ENCODE peak calls at places on chromosomes 1 and 21, in nine cellular contexts. A, D, L, G, Q, C, I, R and W are unnamed samples.

GRCh38 chr1:3312894-3313578 is 141.4 kb upstream of the ARHGEF16 start:
- DNase-seq in I (peak), R (peak), Q (peak), C (peak), L (peak), D (peak), A (peak), G (peak), W (peak)

GRCh38 chr1:145892486-145893087 is 6.9 kb upstream of the ANKRD35 start:
- DNase-seq in Q (peak), C (no peak), A (no peak), L (peak), I (peak), G (peak), R (peak), D (peak), W (no peak)

GRCh38 chr1:18290740-18291412 is 183.3 kb downstream of the IGSF21 start:
- DNase-seq in Q (no peak), C (no peak), L (no peak), G (no peak), D (no peak), R (no peak), A (no peak), I (no peak), W (no peak)

GRCh38 chr1:165225650-165226049 is 130.9 kb downstream of the LMX1A start:
- DNase-seq in R (no peak), L (no peak), I (no peak), G (no peak), C (no peak), D (no peak), Q (no peak), A (no peak), W (no peak)

GRCh38 chr1:28915036-28915895 is 897 bp downstream of the EPB41 start:
- DNase-seq in I (peak), L (peak), A (peak), C (no peak), R (peak), D (peak), Q (peak), G (peak), W (peak)

GRCh38 chr1:19512545-19512944 is 27.2 kb upstream of the CAPZB start:
- DNase-seq in G (no peak), Q (no peak), L (no peak), D (peak), I (no peak), A (no peak), R (no peak), C (no peak), W (no peak)

GRCh38 chr1:33164120-33164519 is 17.7 kb downstream of the TRIM62 start:
- DNase-seq in R (no peak), A (no peak), C (no peak), G (no peak), I (no peak), L (no peak), Q (no peak), D (no peak), W (no peak)

GRCh38 chr1:244397086-244397485 is 54.6 kb downstream of the ADSS2 start:
- DNase-seq in R (no peak), G (no peak), Q (no peak), C (no peak), I (no peak), D (no peak), L (no peak), A (no peak), W (no peak)

GRCh38 chr1:154474802-154475201 is 27.2 kb upstream of the TDRD10 start:
- DNase-seq in I (peak), G (peak), C (peak), A (no peak), R (peak), L (no peak), Q (peak), D (peak), W (no peak)

GRCh38 chr1:209751627-209752231 is 4.1 kb upstream of the TRAF3IP3 start:
- DNase-seq in A (no peak), D (no peak), C (no peak), G (no peak), R (no peak), Q (no peak), I (no peak), L (no peak), W (no peak)

GRCh38 chr21:42809577-42810440 is 69.5 kb downstream of the WDR4 start:
- DNase-seq in C (no peak), R (no peak), D (no peak), I (no peak), L (no peak), Q (no peak), G (no peak), A (no peak), W (peak)

GRCh38 chr1:220552672-220553258 is 24.8 kb downstream of the MARK1 start:
- DNase-seq in G (no peak), C (no peak), L (no peak), I (no peak), R (no peak), Q (no peak), D (no peak), A (no peak), W (no peak)

GRCh38 chr21:44687671-44688070 is 5.7 kb upstream of the KRTAP12-1 start:
- DNase-seq in C (no peak), A (no peak), R (no peak), Q (no peak), G (no peak), L (no peak), D (no peak), I (no peak), W (peak)

GRCh38 chr1:27119270-27119618 is 35.7 kb downstream of the SLC9A1 start:
- DNase-seq in R (no peak), Q (no peak), C (no peak), D (no peak), G (no peak), A (no peak), L (peak), I (no peak), W (no peak)

GRCh38 chr1:184499626-184500025 is 112.8 kb downstream of the C1orf21 start:
- DNase-seq in C (no peak), A (no peak), R (no peak), L (no peak), Q (no peak), G (no peak), I (no peak), D (peak), W (no peak)

GRCh38 chr1:182092336-182092735 is 30.8 kb upstream of the ZNF648 start:
- DNase-seq in A (no peak), Q (no peak), R (no peak), C (no peak), G (no peak), D (no peak), I (no peak), L (no peak), W (peak)

GRCh38 chr1:232704694-232705680 is 75.1 kb upstream of the SIPA1L2 start:
- DNase-seq in D (peak), Q (peak), L (peak), R (peak), A (no peak), I (peak), C (peak), G (peak), W (no peak)

GRCh38 chr1:9196129-9197040 is 38.2 kb upstream of the H6PD start:
- DNase-seq in R (peak), I (peak), Q (peak), L (peak), G (peak), A (no peak), D (peak), C (no peak), W (no peak)

GRCh38 chr1:185716095-185716494 is 18.1 kb upstream of the HMCN1 start:
- DNase-seq in L (no peak), D (no peak), C (no peak), Q (no peak), A (no peak), I (no peak), G (no peak), R (no peak), W (no peak)

GRCh38 chr1:185720633-185721272 is 13.4 kb upstream of the HMCN1 start:
- DNase-seq in G (no peak), Q (no peak), L (no peak), R (no peak), I (no peak), C (peak), A (no peak), D (peak), W (no peak)

GRCh38 chr1:185721553-185721952 is 12.6 kb upstream of the HMCN1 start:
- DNase-seq in A (no peak), R (no peak), Q (no peak), C (no peak), I (no peak), D (no peak), L (no peak), G (no peak), W (no peak)

DNA sequence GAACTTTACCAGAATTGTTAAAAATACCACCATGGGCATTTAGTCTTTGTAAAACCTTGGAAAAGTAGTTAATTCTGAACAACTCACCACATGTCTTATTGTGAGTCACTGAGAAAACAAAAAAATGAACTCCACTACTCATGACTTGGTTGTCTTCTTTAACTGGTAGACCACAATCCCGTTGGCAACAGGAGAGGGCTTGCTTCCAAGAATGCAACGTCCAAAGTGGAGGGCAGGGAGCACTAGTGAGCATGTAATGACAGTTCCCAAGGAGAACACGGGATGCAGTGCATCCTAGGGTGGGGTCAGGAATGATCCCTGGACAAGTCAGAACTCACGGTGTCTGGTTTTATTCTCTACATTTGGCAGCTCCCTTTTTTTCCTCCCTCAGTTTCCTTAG is 15.2 kb upstream of the HMCN1 start:
- DNase-seq in C (peak), G (no peak), R (peak), A (no peak), D (peak), L (no peak), I (peak), Q (no peak), W (no peak)
- H3K27ac ChIP-seq in C (no peak), G (no peak), R (no peak), A (no peak), D (no peak), L (no peak), I (no peak), Q (no peak), W (no peak)

GRCh38 chr1:228452194-228453021 is 34.8 kb upstream of the RNF187 start:
- DNase-seq in A (no peak), D (peak), Q (no peak), I (no peak), R (no peak), C (no peak), L (no peak), G (no peak), W (no peak)
- TF ChIP-seq POLR2A in A (no peak), D (no peak), Q (no peak), I (no peak), R (no peak), C (no peak), L (no peak), G (no peak), W (no peak)

GRCh38 chr1:234638832-234639799 is 29.1 kb upstream of the IRF2BP2 start:
- DNase-seq in R (peak), G (no peak), I (no peak), D (peak), A (no peak), Q (no peak), C (no peak), L (no peak), W (no peak)

GRCh38 chr1:234643850-234644134 is 33.8 kb upstream of the IRF2BP2 start:
- DNase-seq in A (no peak), I (no peak), L (no peak), G (no peak), C (no peak), R (no peak), Q (no peak), D (no peak), W (no peak)

GRCh38 chr1:234643111-234643849 is 33.3 kb upstream of the IRF2BP2 start:
- DNase-seq in L (no peak), R (peak), Q (no peak), I (no peak), C (no peak), A (no peak), G (peak), D (no peak), W (no peak)

GRCh38 chr1:234642428-234642827 is 32.5 kb upstream of the IRF2BP2 start:
- DNase-seq in Q (no peak), C (no peak), D (no peak), R (no peak), L (no peak), I (no peak), G (no peak), A (no peak), W (no peak)

GRCh38 chr1:234639968-234640367 is 30.0 kb upstream of the IRF2BP2 start:
- DNase-seq in I (no peak), G (no peak), A (no peak), Q (no peak), D (no peak), R (no peak), C (no peak), L (no peak), W (no peak)
- H3K27ac ChIP-seq in I (no peak), G (no peak), A (no peak), Q (no peak), D (no peak), R (peak), C (no peak), L (no peak), W (no peak)

DNA sequence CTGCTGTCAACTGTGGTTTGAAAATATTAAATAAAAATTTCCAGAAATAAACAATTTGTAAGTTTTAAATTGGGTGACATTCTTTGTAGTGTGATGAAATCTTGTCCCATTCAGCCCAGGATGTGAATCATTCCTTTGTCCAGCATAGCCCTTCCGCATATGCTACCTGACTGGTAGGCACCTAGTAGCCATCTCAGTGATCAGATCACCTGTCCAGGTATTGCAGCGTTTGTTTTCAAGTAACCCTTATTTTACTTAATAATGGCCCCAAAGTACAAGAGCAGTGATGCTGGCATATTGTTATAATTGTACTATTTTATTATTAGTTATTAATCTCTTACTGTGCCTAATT is 351.6 kb upstream of the B3GALT2 start:
- DNase-seq in R (no peak), D (no peak), L (no peak), G (no peak), I (no peak), C (no peak), Q (no peak), A (no peak), W (no peak)
- TF ChIP-seq POLR2A in R (no peak), D (no peak), L (no peak), G (no peak), I (no peak), C (no peak), Q (no peak), A (no peak), W (no peak)

GRCh38 chr21:37398697-37399096 is 32.1 kb downstream of the DYRK1A start:
- DNase-seq in L (no peak), I (no peak), R (no peak), G (no peak), C (no peak), A (no peak), Q (no peak), D (no peak), W (no peak)

GRCh38 chr21:37393030-37393429 is 26.5 kb downstream of the DYRK1A start:
- DNase-seq in C (no peak), A (no peak), D (no peak), I (no peak), R (no peak), G (no peak), Q (no peak), L (no peak), W (no peak)

GRCh38 chr21:37402251-37402867 is 35.8 kb downstream of the DYRK1A start:
- DNase-seq in A (no peak), Q (no peak), C (no peak), R (no peak), D (no peak), G (no peak), L (no peak), I (no peak), W (no peak)

GRCh38 chr21:37393786-37394185 is 27.2 kb downstream of the DYRK1A start:
- DNase-seq in G (no peak), Q (no peak), I (no peak), C (no peak), R (no peak), L (no peak), A (no peak), D (no peak), W (no peak)

GRCh38 chr21:37396855-37397254 is 30.3 kb downstream of the DYRK1A start:
- DNase-seq in D (no peak), I (no peak), C (no peak), Q (no peak), A (no peak), G (no peak), R (no peak), L (no peak), W (no peak)
- H3K27ac ChIP-seq in D (no peak), I (no peak), C (no peak), Q (no peak), A (no peak), G (no peak), R (no peak), L (no peak), W (no peak)

GRCh38 chr1:41880261-41880660 is 38.5 kb downstream of the HIVEP3 start:
- DNase-seq in Q (no peak), C (peak), D (peak), R (no peak), I (no peak), A (no peak), L (no peak), G (no peak), W (no peak)

GRCh38 chr1:41883507-41883906 is 35.2 kb downstream of the HIVEP3 start:
- DNase-seq in Q (no peak), G (no peak), L (no peak), A (no peak), D (no peak), R (peak), I (no peak), C (no peak), W (no peak)

GRCh38 chr1:41882068-41882477 is 36.6 kb downstream of the HIVEP3 start:
- DNase-seq in G (peak), R (peak), Q (no peak), I (no peak), L (no peak), A (no peak), D (no peak), C (no peak), W (no peak)

GRCh38 chr1:41882496-41882895 is 36.2 kb downstream of the HIVEP3 start:
- DNase-seq in I (no peak), G (no peak), D (peak), R (no peak), A (no peak), Q (no peak), L (no peak), C (no peak), W (no peak)

DNA sequence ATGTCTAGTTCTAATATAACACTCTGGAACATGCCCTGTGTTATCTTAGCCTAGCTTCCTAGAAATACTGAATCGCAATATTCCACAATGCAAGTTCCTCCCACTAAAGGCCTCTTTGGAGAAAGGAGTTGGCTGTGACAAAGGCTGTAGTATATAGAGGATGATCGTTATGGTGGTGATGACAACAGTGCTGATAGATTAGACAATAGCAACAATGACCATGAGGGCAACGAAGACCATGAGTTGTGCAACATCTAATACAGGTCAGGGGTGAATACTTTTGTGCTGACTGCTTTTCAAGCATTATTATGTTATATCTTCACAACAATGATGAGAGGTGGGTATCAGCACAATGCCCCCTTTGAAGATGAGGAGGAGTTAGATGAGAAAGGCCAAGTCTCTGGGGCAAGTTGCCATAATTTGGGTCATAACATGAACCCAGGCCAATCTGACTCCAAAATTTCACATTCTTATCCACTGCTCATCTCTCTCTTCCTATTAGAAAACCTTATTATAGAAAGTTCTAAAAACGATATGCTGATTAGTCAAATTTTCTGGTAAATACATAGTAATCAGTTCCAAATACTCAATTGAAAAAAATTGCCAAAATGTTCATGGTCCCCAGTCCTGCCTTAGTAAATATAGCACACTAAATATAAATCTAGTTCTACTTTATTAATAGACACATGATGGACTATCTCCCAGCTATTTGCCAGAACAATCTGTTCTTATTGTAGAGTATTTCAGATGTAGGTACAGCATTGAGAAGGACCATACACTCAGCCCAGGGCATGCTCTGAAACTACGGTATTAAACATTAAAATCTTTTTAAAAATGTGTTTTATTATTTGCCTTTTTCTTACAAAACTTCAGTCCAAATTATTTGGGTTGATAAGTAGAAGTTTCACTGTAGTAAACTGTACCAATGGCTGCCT is 37.5 kb downstream of the HIVEP3 start:
- DNase-seq in G (no peak), C (no peak), L (no peak), I (no peak), D (no peak), Q (no peak), A (no peak), R (no peak), W (no peak)
- TF ChIP-seq POLR2A in G (no peak), C (no peak), L (no peak), I (no peak), D (no peak), Q (no peak), A (no peak), R (no peak), W (no peak)

DNA sequence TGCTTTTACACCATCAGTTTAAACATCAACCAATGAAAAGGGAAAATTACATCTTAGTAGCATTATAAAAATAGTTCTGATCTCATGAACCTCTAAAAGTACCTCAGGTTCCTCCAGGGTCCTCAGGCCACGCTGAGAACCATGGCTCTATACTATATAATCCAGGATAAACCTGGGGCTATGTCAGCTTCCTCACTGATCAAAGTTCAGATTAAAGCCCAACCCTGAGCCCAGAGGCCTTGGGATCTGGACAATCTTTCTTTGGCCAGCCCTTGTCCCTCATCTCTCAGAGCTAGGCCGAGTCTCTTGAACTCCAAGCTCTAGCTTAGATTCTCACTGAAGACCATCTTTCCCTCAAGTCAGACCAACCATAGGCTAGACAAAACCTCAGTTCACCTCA is 168.3 kb downstream of the PLPP3 start:
- DNase-seq in A (no peak), R (no peak), G (no peak), C (no peak), I (no peak), Q (no peak), D (no peak), L (no peak), W (no peak)
- H3K27ac ChIP-seq in A (no peak), R (peak), G (no peak), C (no peak), I (no peak), Q (peak), D (no peak), L (no peak), W (peak)

GRCh38 chr1:6801199-6801598 is 15.9 kb downstream of the CAMTA1 start:
- DNase-seq in L (no peak), I (no peak), G (no peak), D (no peak), Q (no peak), A (no peak), C (no peak), R (no peak), W (no peak)
- TF ChIP-seq POLR2A in L (no peak), I (no peak), G (no peak), D (no peak), Q (no peak), A (no peak), C (no peak), R (no peak), W (no peak)

GRCh38 chr1:201877877-201878339 is 10.8 kb upstream of the SHISA4 start:
- DNase-seq in D (peak), L (no peak), Q (peak), G (no peak), C (peak), R (peak), I (peak), A (no peak), W (no peak)
- H3K27ac ChIP-seq in D (no peak), L (peak), Q (peak), G (no peak), C (peak), R (no peak), I (no peak), A (no peak), W (peak)